ENCODE peak calls at places on chromosomes 16 and 17, in eight cellular contexts. R is cortex of kidney; L is cardiac fibroblast; Y is progenitor cell of endocrine pancreas; E is HCT116; A is activated T-cell treated with anti-CD3 and anti-CD28 coated beads, Interleukin-2, amount 50 U/mL, for 72 hours; W is hypothalamus; T is RCC 7860. O is an unnamed sample.

GRCh38 chr17:62163847-62164246 is 98.8 kb upstream of the MED13 start:
- DNase-seq in R (no peak), L (no peak), Y (no peak), E (peak; percentile 53), A (no peak), W (no peak), T (no peak), O (no peak)

GRCh38 chr16:51640196-51640595 is 489.1 kb upstream of the SALL1 start:
- DNase-seq in R (no peak), L (no peak), Y (no peak), E (no peak), A (no peak), W (no peak), T (no peak), O (no peak)

GRCh38 chr17:46194393-46195216 is 1.4 kb upstream of the KANSL1 start:
- DNase-seq in R (no peak), L (peak; percentile 73), Y (no peak), E (peak; percentile 39), A (peak; percentile 80), W (no peak), T (no peak), O (no peak)

GRCh38 chr16:67157892-67158635 is 1.6 kb downstream of the TRADD start:
- DNase-seq in R (no peak), L (no peak), Y (no peak), E (no peak), A (no peak), W (no peak), T (no peak), O (no peak)

GRCh38 chr16:3256876-3257465 is 538 bp upstream of the MEFV start:
- DNase-seq in R (no peak), L (peak; percentile 66), Y (no peak), E (no peak), A (no peak), W (no peak), T (peak; percentile 96), O (peak; percentile 67)

GRCh38 chr16:53984936-53985335 is 281.0 kb downstream of the FTO start:
- DNase-seq in R (no peak), L (no peak), Y (no peak), E (no peak), A (no peak), W (no peak), T (no peak), O (no peak)

GRCh38 chr17:82118815-82119380 is 20.9 kb upstream of the FASN start:
- DNase-seq in R (no peak), L (no peak), Y (no peak), E (no peak), A (no peak), W (no peak), T (no peak), O (no peak)

GRCh38 chr17:8300629-8301242 is 5.5 kb upstream of the SLC25A35 start:
- DNase-seq in R (no peak), L (peak; percentile 76), Y (peak; percentile 35), E (peak; percentile 62), A (peak; percentile 59), W (peak; percentile 36), T (peak; percentile 51), O (no peak)

GRCh38 chr17:44556114-44556853 is 1.0 kb upstream of the FZD2 start:
- DNase-seq in R (no peak), L (peak; percentile 69), Y (peak; percentile 43), E (peak; percentile 19), A (no peak), W (no peak), T (peak; percentile 22), O (no peak)

GRCh38 chr17:28812136-28812979 is 30.2 kb downstream of the FAM222B start:
- DNase-seq in R (peak; percentile 91), L (peak; percentile 96), Y (peak; percentile 97), E (peak; percentile 88), A (peak; percentile 99), W (peak; percentile 92), T (peak; percentile 91), O (peak; percentile 98)

GRCh38 chr17:66982011-66982508 is 17.6 kb downstream of the CACNG4 start:
- DNase-seq in R (no peak), L (no peak), Y (no peak), E (no peak), A (no peak), W (no peak), T (peak; percentile 61), O (no peak)

GRCh38 chr16:22222998-22223397 is 16.9 kb downstream of the EEF2K start:
- DNase-seq in R (no peak), L (no peak), Y (no peak), E (no peak), A (no peak), W (no peak), T (no peak), O (no peak)

GRCh38 chr17:64092111-64092510 is 37.8 kb downstream of the ERN1 start:
- DNase-seq in R (no peak), L (no peak), Y (no peak), E (no peak), A (no peak), W (no peak), T (no peak), O (no peak)

GRCh38 chr17:43105146-43105545 is 20.0 kb downstream of the BRCA1 start:
- DNase-seq in R (no peak), L (no peak), Y (no peak), E (no peak), A (no peak), W (no peak), T (no peak), O (no peak)

GRCh38 chr16:87791295-87792204 is 25.8 kb upstream of the KLHDC4 start:
- DNase-seq in R (no peak), L (no peak), Y (no peak), E (no peak), A (no peak), W (peak; percentile 56), T (no peak), O (no peak)

GRCh38 chr16:56669840-56670639 is 426 bp downstream of the MT1H start:
- DNase-seq in R (no peak), L (no peak), Y (no peak), E (no peak), A (no peak), W (no peak), T (no peak), O (no peak)

GRCh38 chr17:56866076-56866475 is 32.1 kb downstream of the DGKE start:
- DNase-seq in R (no peak), L (no peak), Y (no peak), E (no peak), A (no peak), W (no peak), T (no peak), O (no peak)